ENCODE peak calls at places on chromosomes 1 and 21, in ten cellular contexts. One of them, this sample, is unnamed.

GRCh38 chr1:6519935-6520621 is 28.6 kb upstream of the PLEKHG5 start:
- DNase-seq in H7: peak
- DNase-seq in T-helper 17 cell: no peak
- DNase-seq in HAP-1: no peak
- DNase-seq in activated gamma-delta T cell treated with Interleukin-2 at 50 U/mL for 16 hours: no peak
- DNase-seq in T-helper 9 cell: no peak
- DNase-seq in COR-L47: peak
- DNase-seq in stimulated activated CD8-positive, alpha-beta memory T cell treated with anti-CD3 and anti-CD28 coated beads, Interleukin-4, amount 100 ng/mL, for 1 hour: no peak
- DNase-seq in CMK: no peak
- DNase-seq in GF-D8: no peak
- DNase-seq in this sample: no peak

GRCh38 chr1:56774067-56774609 is 45.1 kb downstream of the FYB2 start:
- DNase-seq in T-helper 9 cell: no peak
- DNase-seq in H7: no peak
- DNase-seq in CMK: no peak
- DNase-seq in GF-D8: no peak
- DNase-seq in activated gamma-delta T cell treated with Interleukin-2 at 50 U/mL for 16 hours: no peak
- DNase-seq in T-helper 17 cell: no peak
- DNase-seq in stimulated activated CD8-positive, alpha-beta memory T cell treated with anti-CD3 and anti-CD28 coated beads, Interleukin-4, amount 100 ng/mL, for 1 hour: no peak
- DNase-seq in COR-L47: no peak
- DNase-seq in HAP-1: no peak
- DNase-seq in this sample: no peak

GRCh38 chr1:76867342-76868130 is at the start of gene ST6GALNAC5:
- DNase-seq in H7: peak
- DNase-seq in HAP-1: no peak
- DNase-seq in GF-D8: no peak
- DNase-seq in CMK: no peak
- DNase-seq in stimulated activated CD8-positive, alpha-beta memory T cell treated with anti-CD3 and anti-CD28 coated beads, Interleukin-4, amount 100 ng/mL, for 1 hour: no peak
- DNase-seq in T-helper 9 cell: no peak
- DNase-seq in COR-L47: peak
- DNase-seq in activated gamma-delta T cell treated with Interleukin-2 at 50 U/mL for 16 hours: no peak
- DNase-seq in T-helper 17 cell: no peak
- DNase-seq in this sample: no peak

GRCh38 chr21:46454634-46455390 is 3.9 kb upstream of the DIP2A start:
- DNase-seq in stimulated activated CD8-positive, alpha-beta memory T cell treated with anti-CD3 and anti-CD28 coated beads, Interleukin-4, amount 100 ng/mL, for 1 hour: no peak
- DNase-seq in T-helper 9 cell: no peak
- DNase-seq in T-helper 17 cell: no peak
- DNase-seq in activated gamma-delta T cell treated with Interleukin-2 at 50 U/mL for 16 hours: no peak
- DNase-seq in H7: no peak
- DNase-seq in CMK: no peak
- DNase-seq in GF-D8: no peak
- DNase-seq in HAP-1: no peak
- DNase-seq in COR-L47: no peak
- DNase-seq in this sample: no peak

GRCh38 chr1:53653631-53654030 is 85.3 kb downstream of the GLIS1 start:
- DNase-seq in T-helper 17 cell: no peak
- DNase-seq in CMK: no peak
- DNase-seq in H7: peak
- DNase-seq in GF-D8: no peak
- DNase-seq in COR-L47: no peak
- DNase-seq in HAP-1: no peak
- DNase-seq in T-helper 9 cell: no peak
- DNase-seq in stimulated activated CD8-positive, alpha-beta memory T cell treated with anti-CD3 and anti-CD28 coated beads, Interleukin-4, amount 100 ng/mL, for 1 hour: no peak
- DNase-seq in activated gamma-delta T cell treated with Interleukin-2 at 50 U/mL for 16 hours: no peak
- DNase-seq in this sample: no peak

GRCh38 chr21:36297938-36298572 is 21.9 kb upstream of the MORC3 start:
- DNase-seq in CMK: peak
- DNase-seq in activated gamma-delta T cell treated with Interleukin-2 at 50 U/mL for 16 hours: peak
- DNase-seq in T-helper 9 cell: peak
- DNase-seq in stimulated activated CD8-positive, alpha-beta memory T cell treated with anti-CD3 and anti-CD28 coated beads, Interleukin-4, amount 100 ng/mL, for 1 hour: peak
- DNase-seq in HAP-1: no peak
- DNase-seq in COR-L47: no peak
- DNase-seq in T-helper 17 cell: peak
- DNase-seq in H7: no peak
- DNase-seq in GF-D8: peak
- DNase-seq in this sample: peak

GRCh38 chr1:218080818-218081217 is 204.3 kb upstream of the RRP15 start:
- DNase-seq in H7: no peak
- DNase-seq in T-helper 9 cell: no peak
- DNase-seq in stimulated activated CD8-positive, alpha-beta memory T cell treated with anti-CD3 and anti-CD28 coated beads, Interleukin-4, amount 100 ng/mL, for 1 hour: no peak
- DNase-seq in CMK: no peak
- DNase-seq in COR-L47: no peak
- DNase-seq in activated gamma-delta T cell treated with Interleukin-2 at 50 U/mL for 16 hours: no peak
- DNase-seq in HAP-1: no peak
- DNase-seq in T-helper 17 cell: no peak
- DNase-seq in GF-D8: no peak
- DNase-seq in this sample: no peak

GRCh38 chr1:81867235-81867634 is 66.5 kb downstream of the ADGRL2 start:
- DNase-seq in HAP-1: no peak
- DNase-seq in T-helper 17 cell: no peak
- DNase-seq in activated gamma-delta T cell treated with Interleukin-2 at 50 U/mL for 16 hours: no peak
- DNase-seq in stimulated activated CD8-positive, alpha-beta memory T cell treated with anti-CD3 and anti-CD28 coated beads, Interleukin-4, amount 100 ng/mL, for 1 hour: no peak
- DNase-seq in T-helper 9 cell: no peak
- DNase-seq in CMK: no peak
- DNase-seq in COR-L47: no peak
- DNase-seq in H7: no peak
- DNase-seq in GF-D8: no peak
- DNase-seq in this sample: no peak

GRCh38 chr21:36125513-36126121 is 9.3 kb upstream of the CBR3 start:
- DNase-seq in CMK: peak
- DNase-seq in T-helper 17 cell: no peak
- DNase-seq in HAP-1: peak
- DNase-seq in H7: peak
- DNase-seq in stimulated activated CD8-positive, alpha-beta memory T cell treated with anti-CD3 and anti-CD28 coated beads, Interleukin-4, amount 100 ng/mL, for 1 hour: peak
- DNase-seq in COR-L47: peak
- DNase-seq in T-helper 9 cell: peak
- DNase-seq in GF-D8: no peak
- DNase-seq in activated gamma-delta T cell treated with Interleukin-2 at 50 U/mL for 16 hours: peak
- DNase-seq in this sample: peak

GRCh38 chr1:169877800-169878491 is 15.8 kb downstream of the SCYL3 start:
- DNase-seq in activated gamma-delta T cell treated with Interleukin-2 at 50 U/mL for 16 hours: no peak
- DNase-seq in GF-D8: no peak
- DNase-seq in CMK: no peak
- DNase-seq in T-helper 17 cell: no peak
- DNase-seq in H7: no peak
- DNase-seq in T-helper 9 cell: no peak
- DNase-seq in stimulated activated CD8-positive, alpha-beta memory T cell treated with anti-CD3 and anti-CD28 coated beads, Interleukin-4, amount 100 ng/mL, for 1 hour: no peak
- DNase-seq in COR-L47: no peak
- DNase-seq in HAP-1: no peak
- DNase-seq in this sample: no peak

GRCh38 chr1:234554478-234555311 is 55.3 kb downstream of the IRF2BP2 start:
- DNase-seq in COR-L47: peak
- DNase-seq in HAP-1: no peak
- DNase-seq in T-helper 9 cell: no peak
- DNase-seq in stimulated activated CD8-positive, alpha-beta memory T cell treated with anti-CD3 and anti-CD28 coated beads, Interleukin-4, amount 100 ng/mL, for 1 hour: no peak
- DNase-seq in CMK: no peak
- DNase-seq in T-helper 17 cell: no peak
- DNase-seq in activated gamma-delta T cell treated with Interleukin-2 at 50 U/mL for 16 hours: no peak
- DNase-seq in GF-D8: no peak
- DNase-seq in H7: no peak
- DNase-seq in this sample: no peak